ENCODE peak calls at places on chromosomes 5 and 9, in five cellular contexts. L is dorsolateral prefrontal cortex, V is AG04450, A is suprapubic skin, Q is AG09309. B is an unnamed sample.

GRCh38 chr5:3194141-3194540 is 401.5 kb upstream of the IRX1 start:
- DNase-seq in V (no peak), Q (no peak), L (no peak), A (no peak), B (no peak)

GRCh38 chr5:180816608-180817534 is 14.3 kb upstream of the MGAT1 start:
- DNase-seq in Q (no peak), A (no peak), V (no peak), L (no peak), B (no peak)

GRCh38 chr5:60843693-60844428 is at the start of gene ELOVL7:
- DNase-seq in L (peak; percentile 66), V (no peak), A (no peak), Q (no peak), B (peak; percentile 92)

GRCh38 chr5:52831776-52832511 is 44.2 kb downstream of the ITGA1 start:
- DNase-seq in V (no peak), Q (no peak), L (no peak), A (no peak), B (no peak)

GRCh38 chr9:31210982-31211570 is 1173.4 kb upstream of the ACO1 start:
- DNase-seq in Q (no peak), V (no peak), A (peak; percentile 46), L (no peak), B (peak; percentile 30)

GRCh38 chr9:85292261-85292660 is 449.5 kb downstream of the AGTPBP1 start:
- DNase-seq in L (no peak), A (no peak), V (no peak), Q (no peak), B (no peak)

GRCh38 chr5:75614165-75614564 is 2.9 kb downstream of the ANKDD1B start:
- DNase-seq in V (no peak), A (no peak), Q (no peak), L (no peak), B (no peak)

GRCh38 chr5:53355930-53356329 is 124.5 kb upstream of the FST start:
- DNase-seq in Q (no peak), L (no peak), V (no peak), A (no peak), B (no peak)

GRCh38 chr9:127580879-127581278 is 31.2 kb upstream of the STXBP1 start:
- DNase-seq in Q (no peak), A (no peak), V (no peak), L (no peak), B (no peak)

GRCh38 chr9:111621895-111622480 is 9.1 kb upstream of the DNAJC25 start:
- DNase-seq in A (no peak), L (no peak), Q (no peak), V (no peak), B (no peak)

GRCh38 chr9:83991355-83991754 is 10.8 kb downstream of the RMI1 start:
- DNase-seq in L (no peak), Q (no peak), A (no peak), V (no peak), B (no peak)

GRCh38 chr9:83988411-83988810 is 7.8 kb downstream of the RMI1 start:
- DNase-seq in A (no peak), Q (no peak), L (no peak), V (no peak), B (no peak)

GRCh38 chr9:83986223-83986622 is 5.6 kb downstream of the RMI1 start:
- DNase-seq in V (no peak), A (no peak), Q (no peak), L (no peak), B (no peak)

GRCh38 chr9:83987402-83987791 is 6.8 kb downstream of the RMI1 start:
- DNase-seq in V (no peak), Q (no peak), A (no peak), L (no peak), B (no peak)

GRCh38 chr9:83986765-83987401 is 6.3 kb downstream of the RMI1 start:
- DNase-seq in V (no peak), A (no peak), L (no peak), Q (no peak), B (peak; percentile 67)
- H3K4me3 ChIP-seq in V (no peak overlapping the region), A (no peak overlapping the region), L (no peak overlapping the region), Q (no peak overlapping the region), B (no peak overlapping the region)

DNA sequence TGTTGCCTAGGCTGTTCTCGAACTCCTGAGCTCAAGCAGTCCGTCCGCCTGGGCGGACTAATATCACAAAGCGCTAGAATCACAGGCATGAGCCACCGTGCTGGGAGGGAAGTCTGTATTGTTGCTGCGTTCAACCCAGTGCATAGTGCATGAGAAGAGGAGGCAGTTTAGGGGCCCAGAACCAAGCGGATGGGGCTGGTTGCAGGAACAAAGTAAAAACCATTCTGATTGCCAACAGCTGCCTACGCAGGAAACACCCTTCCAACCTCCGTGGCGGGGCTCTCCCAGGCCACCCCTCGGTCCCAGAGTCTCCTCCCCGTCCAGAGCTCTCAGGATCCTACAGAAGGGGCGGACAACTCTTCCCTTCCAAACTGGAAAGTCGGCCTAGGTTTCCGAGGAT is 87.1 kb downstream of the ANXA2R start:
- DNase-seq in A (no peak), V (no peak), L (no peak), Q (no peak), B (no peak)
- H3K4me3 ChIP-seq in A (peak overlapping the region; percentile 65), V (peak overlapping the region; percentile 53), L (no peak overlapping the region), Q (no peak overlapping the region), B (no peak overlapping the region)

GRCh38 chr5:173328896-173329369 is 719 bp upstream of the STC2 start:
- DNase-seq in V (no peak), L (no peak), A (no peak), Q (no peak), B (peak; percentile 90)
- H3K4me3 ChIP-seq in V (peak overlapping the region; percentile 96), L (peak overlapping the region; percentile 55), A (peak overlapping the region; percentile 51), Q (peak overlapping the region; percentile 91), B (peak overlapping the region; percentile 47)

GRCh38 chr5:58259685-58260152 is 200.2 kb downstream of the PLK2 start:
- DNase-seq in V (peak; percentile 91), Q (peak; percentile 64), L (no peak), A (no peak), B (peak; percentile 77)
- H3K4me3 ChIP-seq in V (peak overlapping the region; percentile 11), Q (no peak overlapping the region), L (no peak overlapping the region), A (no peak overlapping the region), B (no peak overlapping the region)

GRCh38 chr9:97519441-97519970 is 18.0 kb downstream of the TMOD1 start:
- DNase-seq in V (no peak), A (no peak), L (no peak), Q (no peak), B (no peak)
- H3K4me3 ChIP-seq in V (no peak overlapping the region), A (no peak overlapping the region), L (no peak overlapping the region), Q (no peak overlapping the region), B (no peak overlapping the region)

DNA sequence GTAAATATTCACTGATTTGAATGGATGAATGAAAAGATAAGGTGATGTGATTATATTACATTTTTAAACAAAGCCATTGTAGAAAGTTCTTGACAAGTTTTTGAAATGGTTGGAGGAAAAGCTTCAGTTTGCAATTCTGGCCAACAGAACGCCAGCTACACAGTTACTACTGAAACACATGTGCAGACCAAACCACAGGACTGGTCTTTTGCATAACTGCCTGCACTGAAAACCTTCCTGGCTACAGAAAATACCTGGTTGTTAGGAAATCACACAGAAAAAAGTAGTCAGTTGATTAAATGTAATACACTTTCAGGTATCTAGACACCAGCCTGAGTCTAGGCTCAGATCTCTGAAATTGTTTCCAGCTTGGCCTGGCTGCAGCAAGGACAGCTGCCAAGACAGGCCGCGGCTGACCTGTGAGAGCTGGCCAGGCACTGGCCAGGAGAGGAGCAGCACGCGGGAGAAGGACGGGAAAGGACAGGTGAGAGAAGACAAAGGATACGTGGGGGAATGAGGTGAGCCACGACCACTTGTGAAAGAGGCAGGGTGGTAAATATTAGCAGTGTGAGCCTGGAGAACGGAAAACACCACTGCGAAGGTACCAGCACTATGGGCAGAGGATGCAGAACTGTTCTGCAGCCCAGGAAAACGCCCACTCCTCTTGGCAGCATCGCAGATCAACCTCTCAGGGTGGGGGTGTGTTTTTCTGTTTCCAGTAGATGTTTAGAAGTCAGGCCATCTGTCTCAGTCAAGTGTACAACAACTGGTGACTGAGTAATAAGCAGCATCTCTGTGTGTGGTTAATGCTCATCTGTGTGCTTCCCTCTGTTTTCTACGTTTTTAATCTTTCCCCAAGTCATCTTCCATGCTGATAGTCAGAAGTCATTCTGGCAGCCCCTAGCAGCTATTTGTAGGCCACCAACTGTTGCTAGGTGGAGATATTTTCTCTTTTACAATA is 137.4 kb downstream of the SCAMP1 start:
- DNase-seq in V (no peak), L (no peak), Q (no peak), A (no peak), B (no peak)
- H3K4me3 ChIP-seq in V (no peak overlapping the region), L (no peak overlapping the region), Q (no peak overlapping the region), A (no peak overlapping the region), B (no peak overlapping the region)

GRCh38 chr5:179274321-179275315 is 70.6 kb downstream of the ADAMTS2 start:
- DNase-seq in V (no peak), Q (no peak), L (no peak), A (peak; percentile 55), B (peak; percentile 60)
- H3K4me3 ChIP-seq in V (no peak overlapping the region), Q (no peak overlapping the region), L (no peak overlapping the region), A (no peak overlapping the region), B (no peak overlapping the region)

GRCh38 chr9:136668983-136669790 is 6.5 kb downstream of the EGFL7 start:
- DNase-seq in V (no peak), A (no peak), L (no peak), Q (no peak), B (no peak)
- H3K4me3 ChIP-seq in V (no peak overlapping the region), A (peak overlapping the region; percentile 54), L (peak overlapping the region; percentile 7), Q (no peak overlapping the region), B (no peak overlapping the region)

GRCh38 chr5:138545919-138546562 is 3.0 kb upstream of the ETF1 start:
- DNase-seq in V (no peak), Q (no peak), L (no peak), A (no peak), B (no peak)
- H3K4me3 ChIP-seq in V (no peak overlapping the region), Q (no peak overlapping the region), L (no peak overlapping the region), A (no peak overlapping the region), B (no peak overlapping the region)

B was measured in RWPE2.